ENCODE peak calls at places on chromosomes 16 and 17, in six cellular contexts. T, I, Z, S, B and K are unnamed samples.

GRCh38 chr17:34167359-34167758 is 87.7 kb upstream of the CCL2 start:
- DNase-seq in T (no peak), I (no peak), Z (no peak), S (no peak), B (no peak), K (no peak)

GRCh38 chr17:13079010-13079409 is 61.2 kb upstream of the ELAC2 start:
- DNase-seq in T (no peak), I (no peak), Z (no peak), S (no peak), B (no peak), K (no peak)

GRCh38 chr16:2473999-2474876 is 689 bp upstream of the TBC1D24 start:
- DNase-seq in T (no peak), I (peak), Z (peak), S (peak), B (no peak), K (peak)

GRCh38 chr17:17089796-17090641 is 47.8 kb downstream of the MPRIP start:
- DNase-seq in T (no peak), I (no peak), Z (no peak), S (no peak), B (no peak), K (no peak)

GRCh38 chr16:49463529-49463928 is 89.9 kb downstream of the C16orf78 start:
- DNase-seq in T (no peak), I (no peak), Z (no peak), S (no peak), B (no peak), K (peak)

GRCh38 chr17:250487-251300 is 69.2 kb upstream of the DOC2B start:
- DNase-seq in T (no peak), I (no peak), Z (no peak), S (no peak), B (no peak), K (no peak)

GRCh38 chr17:66889480-66890230 is 54.7 kb downstream of the CACNG5 start:
- DNase-seq in T (no peak), I (no peak), Z (no peak), S (no peak), B (no peak), K (no peak)

GRCh38 chr17:5571281-5571680 is 13.0 kb downstream of the NLRP1 start:
- DNase-seq in T (no peak), I (no peak), Z (no peak), S (peak), B (no peak), K (no peak)

GRCh38 chr16:31215287-31216115 is 1.4 kb downstream of the PYDC1 start:
- DNase-seq in T (no peak), I (peak), Z (peak), S (peak), B (no peak), K (peak)

GRCh38 chr17:79890706-79891105 is 51.5 kb upstream of the CBX4 start:
- DNase-seq in T (no peak), I (no peak), Z (no peak), S (no peak), B (no peak), K (no peak)

GRCh38 chr17:1762906-1763829 is 1.3 kb downstream of the SERPINF1 start:
- DNase-seq in T (no peak), I (no peak), Z (no peak), S (peak), B (no peak), K (peak)

GRCh38 chr17:1783834-1784611 is 22.2 kb downstream of the SERPINF1 start:
- DNase-seq in T (no peak), I (no peak), Z (peak), S (peak), B (peak), K (peak)